ENCODE peak calls at places on chromosomes 1 and 21, in four cellular contexts. A is breast epithelium, K is dorsolateral prefrontal cortex, U is activated T-helper 1 cell treated with Interleukin-2 at 50 U/mL for 16 hours. L is an unnamed sample.

GRCh38 chr1:23129846-23130245 is 38.8 kb downstream of the LUZP1 start:
- DNase-seq in A (no peak), U (no peak), K (no peak), L (no peak)

GRCh38 chr1:231523816-231524215 is 4.7 kb upstream of the TSNAX start:
- DNase-seq in A (no peak), U (no peak), K (no peak), L (no peak)

GRCh38 chr1:208158640-208159541 is 85.3 kb downstream of the PLXNA2 start:
- DNase-seq in A (no peak), U (no peak), K (no peak), L (no peak)

GRCh38 chr21:15494481-15494880 is 235.3 kb upstream of the USP25 start:
- DNase-seq in K (no peak), A (no peak), U (no peak), L (no peak)

GRCh38 chr1:14498839-14499238 is 99.6 kb upstream of the KAZN start:
- DNase-seq in A (no peak), K (no peak), U (no peak), L (no peak)

GRCh38 chr1:243950166-243950565 is 100.1 kb upstream of the AKT3 start:
- DNase-seq in U (no peak), K (no peak), A (no peak), L (no peak)

GRCh38 chr1:155548706-155549105 is 13.9 kb downstream of the ASH1L start:
- DNase-seq in U (no peak), A (no peak), K (no peak), L (no peak)

GRCh38 chr1:244356371-244356770 is 95.3 kb downstream of the ADSS2 start:
- DNase-seq in K (no peak), A (no peak), U (no peak), L (no peak)

GRCh38 chr1:30286241-30286983 is 437.0 kb downstream of the MATN1 start:
- DNase-seq in K (no peak), U (no peak), A (no peak), L (no peak)

GRCh38 chr1:181097242-181097641 is 8.7 kb downstream of the IER5 start:
- DNase-seq in K (no peak), A (no peak), U (no peak), L (no peak)

GRCh38 chr1:2974701-2975301 is 46.5 kb upstream of the ACTRT2 start:
- DNase-seq in K (no peak), U (no peak), A (no peak), L (no peak)

GRCh38 chr1:83512371-83513004 is 486.4 kb downstream of the TTLL7 start:
- DNase-seq in U (no peak), K (no peak), A (no peak), L (no peak)

GRCh38 chr1:36134805-36135339 is 9.8 kb upstream of the COL8A2 start:
- DNase-seq in K (no peak), U (no peak), A (no peak), L (peak)

GRCh38 chr1:228289996-228290881 is 82.4 kb downstream of the OBSCN start:
- DNase-seq in U (no peak), K (peak), A (peak), L (no peak)

GRCh38 chr21:45335761-45336534 is 48.3 kb upstream of the POFUT2 start:
- DNase-seq in U (no peak), K (no peak), A (no peak), L (no peak)

GRCh38 chr1:112296908-112297307 is 99.1 kb upstream of the CTTNBP2NL start:
- DNase-seq in A (no peak), U (no peak), K (no peak), L (no peak)

GRCh38 chr1:234437423-234438171 is 41.4 kb downstream of the TARBP1 start:
- DNase-seq in U (no peak), K (no peak), A (peak), L (no peak)

GRCh38 chr1:192762265-192762664 is 46.6 kb upstream of the RGS2 start:
- DNase-seq in K (no peak), U (no peak), A (no peak), L (no peak)

GRCh38 chr1:236141447-236142357 is 637 bp upstream of the GPR137B start:
- DNase-seq in U (no peak), A (no peak), K (no peak), L (no peak)

GRCh38 chr1:76690784-76691183 is 176.5 kb upstream of the ST6GALNAC5 start:
- DNase-seq in U (no peak), K (no peak), A (no peak), L (no peak)

GRCh38 chr1:170369000-170369399 is 163.0 kb upstream of the GORAB start:
- DNase-seq in K (no peak), U (no peak), A (no peak), L (no peak)

GRCh38 chr1:112605633-112606327 is 13.2 kb downstream of the ST7L start:
- DNase-seq in K (no peak), U (no peak), A (no peak), L (no peak)

GRCh38 chr1:229947968-229948367 is 119.1 kb upstream of the GALNT2 start:
- DNase-seq in A (no peak), U (no peak), K (no peak), L (no peak)

GRCh38 chr1:37561794-37562132 is 5.0 kb downstream of the DNALI1 start:
- DNase-seq in A (no peak), K (no peak), U (no peak), L (no peak)

GRCh38 chr1:246565751-246566127 is 322 bp downstream of the TFB2M start:
- DNase-seq in U (no peak), K (no peak), A (no peak), L (no peak)

GRCh38 chr1:226602186-226603029 is 53.8 kb downstream of the STUM start:
- DNase-seq in K (no peak), A (no peak), U (no peak), L (no peak)

GRCh38 chr21:46498335-46499050 is 39.8 kb downstream of the DIP2A start:
- DNase-seq in A (no peak), K (no peak), U (no peak), L (no peak)

GRCh38 chr1:27153549-27153886 is 1.4 kb downstream of the SLC9A1 start:
- DNase-seq in U (no peak), K (no peak), A (no peak), L (no peak)

GRCh38 chr21:38950388-38951094 is 144.8 kb downstream of the ETS2 start:
- DNase-seq in K (no peak), A (no peak), U (no peak), L (no peak)

GRCh38 chr1:152034654-152035405 is 2.0 kb downstream of the S100A11 start:
- DNase-seq in K (no peak), A (no peak), U (peak), L (peak)

GRCh38 chr1:92877081-92877711 is 45.4 kb downstream of the RPL5 start:
- DNase-seq in A (no peak), K (no peak), U (no peak), L (no peak)

GRCh38 chr1:232577809-232578208 is 52.1 kb downstream of the SIPA1L2 start:
- DNase-seq in K (no peak), U (no peak), A (no peak), L (no peak)

GRCh38 chr1:234628099-234628498 is 18.1 kb upstream of the IRF2BP2 start:
- DNase-seq in A (peak), U (no peak), K (no peak), L (no peak)

GRCh38 chr21:32524010-32524719 is 61.2 kb downstream of the TCP10L start:
- DNase-seq in A (no peak), U (no peak), K (no peak), L (no peak)

GRCh38 chr1:168686666-168687065 is 42.3 kb downstream of the DPT start:
- DNase-seq in K (no peak), A (no peak), U (no peak), L (no peak)

GRCh38 chr1:87449348-87449963 is 120.8 kb downstream of the LMO4 start:
- DNase-seq in U (no peak), A (peak), K (no peak), L (no peak)

GRCh38 chr1:8317647-8318360 is at the start of gene SLC45A1:
- DNase-seq in A (peak), K (peak), U (peak), L (peak)

GRCh38 chr1:46653405-46653853 is 14.7 kb downstream of the ATPAF1 start:
- DNase-seq in U (no peak), A (no peak), K (no peak), L (no peak)

GRCh38 chr1:231028676-231029075 is 11.4 kb downstream of the FAM89A start:
- DNase-seq in A (no peak), K (no peak), U (no peak), L (no peak)

GRCh38 chr1:113904292-113904673 is 316 bp downstream of the AP4B1 start:
- DNase-seq in U (no peak), A (no peak), K (no peak), L (peak)